ENCODE peak calls at places on chromosomes 5 and 9, in five cellular contexts. C is GM12865, X is heart right ventricle, E is upper lobe of left lung, T is astrocyte of the cerebellum. Q is an unnamed sample.

GRCh38 chr9:129761293-129761900 is 8.6 kb upstream of the PTGES start:
- DNase-seq in C (no peak), X (peak; percentile 60), E (no peak), T (no peak), Q (no peak)

GRCh38 chr5:170283296-170283695 is 14.3 kb downstream of the LCP2 start:
- DNase-seq in C (no peak), X (no peak), E (no peak), T (no peak), Q (no peak)

GRCh38 chr5:107217721-107218130 is 453.0 kb downstream of the EFNA5 start:
- DNase-seq in C (no peak), X (peak; percentile 64), E (no peak), T (no peak), Q (no peak)

GRCh38 chr9:105608685-105609598 is 51.0 kb downstream of the FKTN start:
- DNase-seq in C (peak; percentile 57), X (no peak), E (no peak), T (peak; percentile 37), Q (peak; percentile 4)

GRCh38 chr9:88741335-88741734 is 206.4 kb downstream of the NXNL2 start:
- DNase-seq in C (peak; percentile 34), X (no peak), E (no peak), T (no peak), Q (no peak)

GRCh38 chr9:84490206-84490605 is 149.6 kb upstream of the SLC28A3 start:
- DNase-seq in C (no peak), X (no peak), E (no peak), T (no peak), Q (no peak)

GRCh38 chr5:88833371-88834107 is 49.4 kb downstream of the MEF2C start:
- DNase-seq in C (peak; percentile 75), X (no peak), E (no peak), T (peak; percentile 66), Q (peak; percentile 45)

GRCh38 chr9:127144670-127145458 is 22.4 kb upstream of the ANGPTL2 start:
- DNase-seq in C (no peak), X (no peak), E (no peak), T (no peak), Q (no peak)

GRCh38 chr5:81305783-81306182 is 4.4 kb downstream of the ZCCHC9 start:
- DNase-seq in C (no peak), X (no peak), E (no peak), T (no peak), Q (no peak)

GRCh38 chr9:93115486-93115885 is 18.6 kb downstream of the NINJ1 start:
- DNase-seq in C (no peak), X (no peak), E (no peak), T (no peak), Q (no peak)

GRCh38 chr5:55885359-55885758 is 34.2 kb downstream of the IL31RA start:
- DNase-seq in C (no peak), X (no peak), E (no peak), T (no peak), Q (no peak)

GRCh38 chr9:101465330-101465915 is 29.8 kb upstream of the ALDOB start:
- DNase-seq in C (peak; percentile 11), X (no peak), E (no peak), T (no peak), Q (peak; percentile 59)

GRCh38 chr5:79020861-79021561 is 35.9 kb upstream of the ARSB start:
- DNase-seq in C (peak; percentile 78), X (peak; percentile 32), E (no peak), T (peak; percentile 63), Q (peak; percentile 33)

GRCh38 chr5:3237276-3237868 is 358.3 kb upstream of the IRX1 start:
- DNase-seq in C (no peak), X (no peak), E (no peak), T (no peak), Q (no peak)

GRCh38 chr9:75993434-75993833 is 103.0 kb downstream of the PCSK5 start:
- DNase-seq in C (no peak), X (no peak), E (no peak), T (peak; percentile 66), Q (peak; percentile 81)

GRCh38 chr5:66307647-66308257 is 163.7 kb downstream of the SREK1 start:
- DNase-seq in C (peak; percentile 67), X (no peak), E (no peak), T (peak; percentile 67), Q (peak; percentile 27)

GRCh38 chr5:66197764-66198405 is 53.8 kb downstream of the SREK1 start:
- DNase-seq in C (no peak), X (no peak), E (no peak), T (peak; percentile 8), Q (no peak)

GRCh38 chr5:169992789-169993188 is 12.5 kb upstream of the INSYN2B start:
- DNase-seq in C (no peak), X (no peak), E (no peak), T (no peak), Q (no peak)

GRCh38 chr5:109560554-109560953 is 129.2 kb upstream of the MAN2A1 start:
- DNase-seq in C (no peak), X (no peak), E (no peak), T (no peak), Q (no peak)

GRCh38 chr9:37976714-37977477 is 73.0 kb upstream of the SLC25A51 start:
- DNase-seq in C (no peak), X (no peak), E (no peak), T (peak; percentile 78), Q (peak; percentile 81)

GRCh38 chr5:16674750-16675149 is 58.0 kb upstream of the RETREG1 start:
- DNase-seq in C (no peak), X (no peak), E (no peak), T (no peak), Q (no peak)

GRCh38 chr5:26921439-26921838 is 116.9 kb downstream of the CDH9 start:
- DNase-seq in C (no peak), X (no peak), E (no peak), T (no peak), Q (no peak)

GRCh38 chr5:164679461-164679860 is 1174.0 kb downstream of the MAT2B start:
- DNase-seq in C (no peak), X (no peak), E (no peak), T (no peak), Q (no peak)

GRCh38 chr5:164680812-164681211 is 1175.4 kb downstream of the MAT2B start:
- DNase-seq in C (no peak), X (no peak), E (no peak), T (no peak), Q (no peak)

DNA sequence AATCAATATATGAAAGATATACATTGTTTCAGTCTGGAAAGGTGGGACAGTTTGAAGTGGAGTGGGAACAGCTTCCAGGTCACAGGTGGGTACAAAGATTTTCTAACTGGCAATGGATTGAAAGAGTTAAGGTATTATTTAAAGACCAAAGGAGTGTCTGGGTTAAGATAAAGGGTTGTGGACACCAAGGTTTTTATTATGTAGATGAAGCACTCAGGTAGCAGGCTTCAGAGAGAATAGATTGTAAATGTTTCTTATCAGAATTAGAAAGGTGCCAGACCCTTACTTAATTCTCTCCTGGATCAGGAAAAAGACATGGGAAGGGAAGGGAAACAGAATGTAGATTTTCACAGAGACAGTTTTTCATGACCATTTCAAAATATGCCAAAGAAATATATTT is 1174.8 kb downstream of the MAT2B start:
- DNase-seq in C (no peak), X (no peak), E (no peak), T (no peak), Q (no peak)
- H3K4me3 ChIP-seq in C (no peak overlapping the region), X (no peak overlapping the region), E (no peak overlapping the region), T (no peak overlapping the region), Q (no peak overlapping the region)

GRCh38 chr9:9855503-9856078 is 757.2 kb downstream of the PTPRD start:
- DNase-seq in C (no peak), X (no peak), E (peak; percentile 8), T (no peak), Q (no peak)
- H3K4me3 ChIP-seq in C (no peak overlapping the region), X (no peak overlapping the region), E (no peak overlapping the region), T (no peak overlapping the region), Q (no peak overlapping the region)

GRCh38 chr5:73442152-73442860 is 6.3 kb downstream of the FOXD1 start:
- DNase-seq in C (no peak), X (no peak), E (no peak), T (no peak), Q (no peak)

GRCh38 chr5:73442960-73443627 is 5.5 kb downstream of the FOXD1 start:
- DNase-seq in C (no peak), X (no peak), E (no peak), T (no peak), Q (no peak)

GRCh38 chr5:73445708-73446630 is 2.6 kb downstream of the FOXD1 start:
- DNase-seq in C (no peak), X (no peak), E (no peak), T (no peak), Q (no peak)

GRCh38 chr5:73444499-73445432 is 3.8 kb downstream of the FOXD1 start:
- DNase-seq in C (no peak), X (no peak), E (peak; percentile 56), T (no peak), Q (no peak)

DNA sequence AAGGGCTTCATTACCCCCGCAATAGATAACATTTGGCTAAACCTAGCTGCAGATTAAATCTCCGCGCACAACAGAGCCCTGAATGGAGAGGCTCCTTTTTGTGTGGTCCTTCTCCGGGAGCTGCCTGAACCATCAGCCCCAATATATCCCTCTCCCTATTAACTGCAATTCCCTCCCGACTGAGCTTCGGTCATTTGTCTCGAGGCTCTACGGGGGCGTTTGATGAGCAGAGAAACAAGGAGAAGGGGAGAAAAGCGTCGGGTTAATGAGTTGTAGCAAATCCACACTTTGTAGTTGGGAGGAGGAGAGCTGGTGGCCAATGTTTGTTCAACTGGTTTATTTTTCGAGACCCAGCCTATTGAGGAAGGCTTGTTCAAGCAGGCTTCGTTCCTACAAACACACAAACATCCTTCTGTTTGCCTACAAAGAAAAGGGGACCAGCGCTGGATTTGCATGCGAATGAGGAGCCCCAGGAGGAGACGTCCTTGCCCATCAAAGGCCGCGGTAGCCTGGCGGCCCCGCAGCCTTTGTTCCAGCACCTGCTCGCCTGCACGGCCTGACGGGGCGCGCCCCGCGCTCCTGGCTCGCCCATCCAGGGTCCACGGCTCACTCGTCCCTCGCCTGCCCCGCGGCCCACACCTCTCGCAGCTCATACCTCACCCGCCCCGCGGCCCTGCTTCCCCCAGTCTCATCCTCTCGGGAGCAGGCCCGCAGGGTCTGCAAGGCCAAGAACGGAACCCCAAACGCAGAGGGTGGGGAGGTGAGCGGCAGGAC is 4.7 kb downstream of the FOXD1 start:
- DNase-seq in C (no peak), X (no peak), E (peak; percentile 81), T (no peak), Q (no peak)
- H3K4me3 ChIP-seq in C (no peak overlapping the region), X (no peak overlapping the region), E (no peak overlapping the region), T (peak overlapping the region; percentile 70), Q (peak overlapping the region; percentile 84)

DNA sequence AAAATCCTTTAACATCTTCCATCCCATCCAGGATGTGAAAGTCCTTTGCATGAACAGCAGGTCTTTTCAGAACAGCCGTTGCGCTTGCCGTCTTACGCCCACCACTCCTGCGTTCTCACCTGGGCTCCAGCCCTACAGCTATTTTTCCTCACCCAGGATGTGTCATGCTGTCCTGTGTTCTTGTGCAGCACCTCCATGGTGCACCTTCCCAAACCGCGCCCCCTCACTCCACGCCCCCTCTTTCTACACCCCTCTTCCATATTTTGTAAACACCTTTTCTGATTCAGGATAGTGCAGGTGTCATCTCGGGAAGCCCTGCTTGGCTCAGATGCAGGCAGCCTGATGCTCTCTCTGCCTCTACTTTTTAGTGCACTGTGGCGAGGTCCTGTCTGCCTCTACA is 18.4 kb downstream of the CAMK4 start:
- DNase-seq in C (no peak), X (no peak), E (no peak), T (no peak), Q (no peak)
- H3K4me3 ChIP-seq in C (no peak overlapping the region), X (no peak overlapping the region), E (no peak overlapping the region), T (no peak overlapping the region), Q (no peak overlapping the region)

Q was measured in skeletal muscle cell.